ENCODE peak calls at places on chromosomes 3 and 15, in five cellular contexts. One of them, this sample, is unnamed.

GRCh38 chr15:60155661-60156060 is 151.6 kb downstream of the FOXB1 start:
- DNase-seq in GM23248: peak
- DNase-seq in left lung: no peak
- DNase-seq in tibial nerve: no peak
- DNase-seq in thoracic aorta: no peak
- DNase-seq in this sample: no peak

GRCh38 chr3:149186219-149186618 is 35.4 kb downstream of the CP start:
- DNase-seq in GM23248: no peak
- DNase-seq in left lung: no peak
- DNase-seq in tibial nerve: no peak
- DNase-seq in thoracic aorta: no peak
- DNase-seq in this sample: peak

GRCh38 chr15:52527898-52528464 is 699 bp downstream of the MYO5A start:
- DNase-seq in GM23248: peak
- DNase-seq in left lung: no peak
- DNase-seq in tibial nerve: no peak
- DNase-seq in thoracic aorta: no peak
- DNase-seq in this sample: peak

GRCh38 chr15:93049233-93049632 is 39.8 kb downstream of the RGMA start:
- DNase-seq in GM23248: no peak
- DNase-seq in left lung: no peak
- DNase-seq in tibial nerve: no peak
- DNase-seq in thoracic aorta: no peak
- DNase-seq in this sample: no peak

GRCh38 chr3:151553873-151554272 is 93.0 kb upstream of the IGSF10 start:
- DNase-seq in GM23248: peak
- DNase-seq in left lung: no peak
- DNase-seq in tibial nerve: no peak
- DNase-seq in thoracic aorta: no peak
- DNase-seq in this sample: peak

GRCh38 chr3:113278599-113278955 is 67.2 kb downstream of the BOC start:
- DNase-seq in GM23248: no peak
- DNase-seq in left lung: no peak
- DNase-seq in tibial nerve: no peak
- DNase-seq in thoracic aorta: no peak
- DNase-seq in this sample: no peak

GRCh38 chr3:46449755-46450552 is 14.8 kb downstream of the LTF start:
- DNase-seq in GM23248: peak
- DNase-seq in left lung: no peak
- DNase-seq in tibial nerve: no peak
- DNase-seq in thoracic aorta: no peak
- DNase-seq in this sample: peak

GRCh38 chr3:173465898-173466678 is 68.5 kb downstream of the NLGN1 start:
- DNase-seq in GM23248: no peak
- DNase-seq in left lung: no peak
- DNase-seq in tibial nerve: no peak
- DNase-seq in thoracic aorta: no peak
- DNase-seq in this sample: peak

GRCh38 chr3:126113238-126113555 is 29.3 kb upstream of the SLC41A3 start:
- DNase-seq in GM23248: no peak
- DNase-seq in left lung: peak
- DNase-seq in tibial nerve: no peak
- DNase-seq in thoracic aorta: no peak
- DNase-seq in this sample: no peak

GRCh38 chr15:100095896-100096600 is 245.7 kb downstream of the ADAMTS17 start:
- DNase-seq in GM23248: no peak
- DNase-seq in left lung: no peak
- DNase-seq in tibial nerve: no peak
- DNase-seq in thoracic aorta: no peak
- DNase-seq in this sample: no peak

GRCh38 chr15:68681836-68682235 is 103.0 kb downstream of the CORO2B start:
- DNase-seq in GM23248: no peak
- DNase-seq in left lung: no peak
- DNase-seq in tibial nerve: no peak
- DNase-seq in thoracic aorta: no peak
- DNase-seq in this sample: no peak

GRCh38 chr3:197807969-197808587 is 17.0 kb downstream of the LRCH3 start:
- DNase-seq in GM23248: peak
- DNase-seq in left lung: no peak
- DNase-seq in tibial nerve: no peak
- DNase-seq in thoracic aorta: no peak
- DNase-seq in this sample: no peak

GRCh38 chr3:143002083-143002712 is 828 bp downstream of the U2SURP start:
- DNase-seq in GM23248: peak
- DNase-seq in left lung: no peak
- DNase-seq in tibial nerve: no peak
- DNase-seq in thoracic aorta: no peak
- DNase-seq in this sample: peak
- H3K27ac ChIP-seq in GM23248: peak
- H3K27ac ChIP-seq in left lung: peak
- H3K27ac ChIP-seq in tibial nerve: peak
- H3K27ac ChIP-seq in thoracic aorta: peak
- H3K27ac ChIP-seq in this sample: peak

DNA sequence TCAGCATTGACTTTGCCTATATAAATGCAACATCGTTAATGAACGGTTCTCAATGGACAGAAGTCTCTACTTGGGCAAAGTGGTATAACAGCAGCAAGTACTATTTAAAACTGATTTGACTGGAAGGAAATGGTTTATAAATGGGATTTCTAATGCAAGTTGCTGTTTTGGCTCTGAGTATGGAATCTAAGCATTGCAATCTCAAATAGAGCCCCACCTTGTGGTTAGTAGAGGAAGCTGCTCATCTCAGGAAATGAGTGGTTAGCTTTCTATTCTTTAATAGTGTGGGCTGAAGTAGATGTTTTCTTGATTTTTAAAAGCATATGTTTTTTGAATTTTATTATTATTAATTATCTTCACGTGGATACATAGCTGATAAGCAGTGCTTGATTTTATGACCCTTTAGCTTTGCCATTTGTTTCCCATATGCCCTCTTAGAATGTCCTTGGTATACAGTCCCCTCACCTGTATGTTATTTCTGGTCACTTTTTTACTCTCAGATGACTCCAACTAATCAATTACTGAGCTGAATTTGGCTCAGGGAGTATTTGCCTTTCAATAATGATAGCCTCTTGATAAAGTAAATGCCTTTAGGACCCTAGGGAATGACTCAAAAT is 67.1 kb downstream of the OXSM start:
- DNase-seq in GM23248: peak
- DNase-seq in left lung: no peak
- DNase-seq in tibial nerve: no peak
- DNase-seq in thoracic aorta: no peak
- DNase-seq in this sample: peak
- H3K27ac ChIP-seq in GM23248: no peak
- H3K27ac ChIP-seq in left lung: no peak
- H3K27ac ChIP-seq in tibial nerve: no peak
- H3K27ac ChIP-seq in thoracic aorta: no peak
- H3K27ac ChIP-seq in this sample: no peak

DNA sequence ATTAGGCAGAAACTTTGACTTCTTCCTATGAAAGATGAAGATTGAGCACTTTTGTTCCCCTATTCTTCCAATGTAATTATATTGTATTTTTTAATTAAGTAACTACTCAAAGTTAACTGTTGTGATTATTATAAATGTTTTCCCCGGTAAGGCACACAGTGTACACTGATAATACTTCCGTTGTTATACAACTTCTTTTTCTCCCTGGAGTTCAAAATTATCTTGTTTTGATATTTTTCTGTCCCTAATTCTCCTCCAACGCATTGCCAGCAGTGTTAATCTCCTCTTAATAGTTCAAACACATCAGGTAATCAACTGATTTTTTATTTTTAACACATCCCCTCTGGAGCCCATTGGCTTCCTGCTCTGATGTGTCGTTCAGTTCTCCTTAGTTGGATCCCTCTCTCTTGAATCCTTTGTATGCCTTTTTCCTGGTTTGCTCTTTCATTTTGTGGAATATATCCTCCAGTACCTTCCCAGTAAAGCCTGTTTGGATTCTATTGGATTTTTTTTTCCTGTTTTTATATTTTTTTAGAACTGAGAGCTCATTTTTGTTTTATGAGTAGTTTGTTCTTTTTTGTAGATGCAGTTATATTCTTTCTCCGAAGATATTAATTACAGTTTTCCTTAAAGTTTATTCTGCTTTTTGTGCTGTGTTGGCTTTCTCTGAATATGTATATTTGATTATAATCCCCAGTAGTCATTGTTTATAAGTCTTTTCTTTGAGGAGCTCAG is 32.2 kb upstream of the MFSD1 start:
- DNase-seq in GM23248: no peak
- DNase-seq in left lung: no peak
- DNase-seq in tibial nerve: no peak
- DNase-seq in thoracic aorta: no peak
- DNase-seq in this sample: no peak
- H3K27ac ChIP-seq in GM23248: peak
- H3K27ac ChIP-seq in left lung: peak
- H3K27ac ChIP-seq in tibial nerve: peak
- H3K27ac ChIP-seq in thoracic aorta: peak
- H3K27ac ChIP-seq in this sample: no peak

DNA sequence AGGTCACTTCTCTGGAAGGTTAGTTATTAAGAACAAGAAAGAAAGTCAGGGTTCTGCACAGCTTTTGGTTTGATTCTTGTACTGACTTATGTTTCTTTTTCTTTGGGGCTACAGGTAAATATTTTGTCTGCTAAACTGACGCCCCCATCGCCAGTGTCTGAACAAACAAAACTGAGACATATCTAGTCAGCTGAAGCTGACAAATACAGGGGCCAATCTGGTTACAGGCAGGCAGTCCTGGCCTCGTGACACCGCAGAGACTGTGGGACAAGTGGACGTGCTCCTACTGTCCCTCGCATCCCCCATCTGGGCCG is 4.6 kb upstream of the RPL14 start:
- DNase-seq in GM23248: no peak
- DNase-seq in left lung: no peak
- DNase-seq in tibial nerve: no peak
- DNase-seq in thoracic aorta: no peak
- DNase-seq in this sample: no peak
- H3K27ac ChIP-seq in GM23248: peak
- H3K27ac ChIP-seq in left lung: peak
- H3K27ac ChIP-seq in tibial nerve: peak
- H3K27ac ChIP-seq in thoracic aorta: peak
- H3K27ac ChIP-seq in this sample: no peak